ENCODE peak calls at places on chromosome 1, in six cellular contexts. One of them, this sample, is unnamed.

GRCh38 chr1:221509575-221510360 is 232.1 kb downstream of the DUSP10 start:
- DNase-seq in stimulated activated CD8-positive, alpha-beta memory T cell treated with anti-CD3 and anti-CD28 coated beads, Interleukin-15, amount 100 ng/mL, for 24 hours: no peak
- DNase-seq in T-cell: no peak
- DNase-seq in NCI-H446: no peak
- DNase-seq in activated naive CD4-positive, alpha-beta T cell treated with Interleukin-2 at 50 U/mL for 16 hours: no peak
- DNase-seq in activated T-cell treated with anti-CD3 and anti-CD28 coated beads for 1 hour: no peak
- DNase-seq in this sample: no peak

GRCh38 chr1:154961497-154962237 is at the start of gene PYGO2:
- DNase-seq in stimulated activated CD8-positive, alpha-beta memory T cell treated with anti-CD3 and anti-CD28 coated beads, Interleukin-15, amount 100 ng/mL, for 24 hours: peak; percentile 58
- DNase-seq in activated naive CD4-positive, alpha-beta T cell treated with Interleukin-2 at 50 U/mL for 16 hours: peak; percentile 84
- DNase-seq in T-cell: peak; percentile 74
- DNase-seq in activated T-cell treated with anti-CD3 and anti-CD28 coated beads for 1 hour: peak; percentile 64
- DNase-seq in NCI-H446: peak; percentile 78
- DNase-seq in this sample: peak; percentile 82

GRCh38 chr1:26180010-26180506 is 2.8 kb downstream of the CNKSR1 start:
- DNase-seq in activated T-cell treated with anti-CD3 and anti-CD28 coated beads for 1 hour: no peak
- DNase-seq in stimulated activated CD8-positive, alpha-beta memory T cell treated with anti-CD3 and anti-CD28 coated beads, Interleukin-15, amount 100 ng/mL, for 24 hours: no peak
- DNase-seq in activated naive CD4-positive, alpha-beta T cell treated with Interleukin-2 at 50 U/mL for 16 hours: no peak
- DNase-seq in NCI-H446: no peak
- DNase-seq in T-cell: no peak
- DNase-seq in this sample: no peak

GRCh38 chr1:58200437-58200836 is 346.1 kb downstream of the OMA1 start:
- DNase-seq in activated T-cell treated with anti-CD3 and anti-CD28 coated beads for 1 hour: no peak
- DNase-seq in T-cell: no peak
- DNase-seq in activated naive CD4-positive, alpha-beta T cell treated with Interleukin-2 at 50 U/mL for 16 hours: no peak
- DNase-seq in NCI-H446: no peak
- DNase-seq in stimulated activated CD8-positive, alpha-beta memory T cell treated with anti-CD3 and anti-CD28 coated beads, Interleukin-15, amount 100 ng/mL, for 24 hours: no peak
- DNase-seq in this sample: no peak

GRCh38 chr1:6033986-6034749 is 11.5 kb upstream of the KCNAB2 start:
- DNase-seq in T-cell: peak; percentile 15
- DNase-seq in activated naive CD4-positive, alpha-beta T cell treated with Interleukin-2 at 50 U/mL for 16 hours: peak; percentile 44
- DNase-seq in activated T-cell treated with anti-CD3 and anti-CD28 coated beads for 1 hour: peak; percentile 20
- DNase-seq in stimulated activated CD8-positive, alpha-beta memory T cell treated with anti-CD3 and anti-CD28 coated beads, Interleukin-15, amount 100 ng/mL, for 24 hours: no peak
- DNase-seq in NCI-H446: no peak
- DNase-seq in this sample: peak; percentile 87

GRCh38 chr1:1759456-1760344 is 18.6 kb downstream of the NADK start:
- DNase-seq in activated T-cell treated with anti-CD3 and anti-CD28 coated beads for 1 hour: no peak
- DNase-seq in NCI-H446: no peak
- DNase-seq in T-cell: no peak
- DNase-seq in stimulated activated CD8-positive, alpha-beta memory T cell treated with anti-CD3 and anti-CD28 coated beads, Interleukin-15, amount 100 ng/mL, for 24 hours: no peak
- DNase-seq in activated naive CD4-positive, alpha-beta T cell treated with Interleukin-2 at 50 U/mL for 16 hours: no peak
- DNase-seq in this sample: no peak

GRCh38 chr1:64323054-64323453 is 119.6 kb downstream of the UBE2U start:
- DNase-seq in activated naive CD4-positive, alpha-beta T cell treated with Interleukin-2 at 50 U/mL for 16 hours: no peak
- DNase-seq in NCI-H446: no peak
- DNase-seq in stimulated activated CD8-positive, alpha-beta memory T cell treated with anti-CD3 and anti-CD28 coated beads, Interleukin-15, amount 100 ng/mL, for 24 hours: no peak
- DNase-seq in T-cell: no peak
- DNase-seq in activated T-cell treated with anti-CD3 and anti-CD28 coated beads for 1 hour: no peak
- DNase-seq in this sample: no peak

GRCh38 chr1:115973154-115973553 is 3.2 kb upstream of the SLC22A15 start:
- DNase-seq in NCI-H446: no peak
- DNase-seq in activated naive CD4-positive, alpha-beta T cell treated with Interleukin-2 at 50 U/mL for 16 hours: no peak
- DNase-seq in stimulated activated CD8-positive, alpha-beta memory T cell treated with anti-CD3 and anti-CD28 coated beads, Interleukin-15, amount 100 ng/mL, for 24 hours: no peak
- DNase-seq in T-cell: no peak
- DNase-seq in activated T-cell treated with anti-CD3 and anti-CD28 coated beads for 1 hour: no peak
- DNase-seq in this sample: no peak

GRCh38 chr1:116033322-116033721 is 57.0 kb downstream of the SLC22A15 start:
- DNase-seq in T-cell: no peak
- DNase-seq in activated naive CD4-positive, alpha-beta T cell treated with Interleukin-2 at 50 U/mL for 16 hours: no peak
- DNase-seq in activated T-cell treated with anti-CD3 and anti-CD28 coated beads for 1 hour: no peak
- DNase-seq in NCI-H446: no peak
- DNase-seq in stimulated activated CD8-positive, alpha-beta memory T cell treated with anti-CD3 and anti-CD28 coated beads, Interleukin-15, amount 100 ng/mL, for 24 hours: no peak
- DNase-seq in this sample: no peak

GRCh38 chr1:17207966-17208418 is 3.1 kb downstream of the PADI1 start:
- DNase-seq in activated T-cell treated with anti-CD3 and anti-CD28 coated beads for 1 hour: peak; percentile 7
- DNase-seq in stimulated activated CD8-positive, alpha-beta memory T cell treated with anti-CD3 and anti-CD28 coated beads, Interleukin-15, amount 100 ng/mL, for 24 hours: no peak
- DNase-seq in NCI-H446: no peak
- DNase-seq in T-cell: no peak
- DNase-seq in activated naive CD4-positive, alpha-beta T cell treated with Interleukin-2 at 50 U/mL for 16 hours: peak; percentile 47
- DNase-seq in this sample: no peak

GRCh38 chr1:119903443-119903835 is 7.1 kb upstream of the ADAM30 start:
- DNase-seq in NCI-H446: no peak
- DNase-seq in stimulated activated CD8-positive, alpha-beta memory T cell treated with anti-CD3 and anti-CD28 coated beads, Interleukin-15, amount 100 ng/mL, for 24 hours: no peak
- DNase-seq in activated naive CD4-positive, alpha-beta T cell treated with Interleukin-2 at 50 U/mL for 16 hours: no peak
- DNase-seq in T-cell: no peak
- DNase-seq in activated T-cell treated with anti-CD3 and anti-CD28 coated beads for 1 hour: no peak
- DNase-seq in this sample: no peak

GRCh38 chr1:201016211-201016651 is 7.3 kb downstream of the KIF21B start:
- DNase-seq in T-cell: no peak
- DNase-seq in stimulated activated CD8-positive, alpha-beta memory T cell treated with anti-CD3 and anti-CD28 coated beads, Interleukin-15, amount 100 ng/mL, for 24 hours: no peak
- DNase-seq in NCI-H446: peak; percentile 76
- DNase-seq in activated naive CD4-positive, alpha-beta T cell treated with Interleukin-2 at 50 U/mL for 16 hours: no peak
- DNase-seq in activated T-cell treated with anti-CD3 and anti-CD28 coated beads for 1 hour: no peak
- DNase-seq in this sample: no peak

GRCh38 chr1:187977298-187977697 is 1148.5 kb downstream of the PLA2G4A start:
- DNase-seq in NCI-H446: no peak
- DNase-seq in activated naive CD4-positive, alpha-beta T cell treated with Interleukin-2 at 50 U/mL for 16 hours: no peak
- DNase-seq in T-cell: no peak
- DNase-seq in stimulated activated CD8-positive, alpha-beta memory T cell treated with anti-CD3 and anti-CD28 coated beads, Interleukin-15, amount 100 ng/mL, for 24 hours: no peak
- DNase-seq in activated T-cell treated with anti-CD3 and anti-CD28 coated beads for 1 hour: no peak
- DNase-seq in this sample: no peak

GRCh38 chr1:58575831-58576726 is 973 bp downstream of the TACSTD2 start:
- DNase-seq in activated T-cell treated with anti-CD3 and anti-CD28 coated beads for 1 hour: no peak
- DNase-seq in T-cell: no peak
- DNase-seq in activated naive CD4-positive, alpha-beta T cell treated with Interleukin-2 at 50 U/mL for 16 hours: peak; percentile 10
- DNase-seq in stimulated activated CD8-positive, alpha-beta memory T cell treated with anti-CD3 and anti-CD28 coated beads, Interleukin-15, amount 100 ng/mL, for 24 hours: no peak
- DNase-seq in NCI-H446: no peak
- DNase-seq in this sample: no peak

GRCh38 chr1:205774277-205775014 is 836 bp downstream of the RAB29 start:
- DNase-seq in activated naive CD4-positive, alpha-beta T cell treated with Interleukin-2 at 50 U/mL for 16 hours: peak; percentile 51
- DNase-seq in T-cell: peak; percentile 23
- DNase-seq in activated T-cell treated with anti-CD3 and anti-CD28 coated beads for 1 hour: peak; percentile 19
- DNase-seq in NCI-H446: no peak
- DNase-seq in stimulated activated CD8-positive, alpha-beta memory T cell treated with anti-CD3 and anti-CD28 coated beads, Interleukin-15, amount 100 ng/mL, for 24 hours: no peak
- DNase-seq in this sample: peak; percentile 73

GRCh38 chr1:188237573-188238353 is 1409.0 kb downstream of the PLA2G4A start:
- DNase-seq in stimulated activated CD8-positive, alpha-beta memory T cell treated with anti-CD3 and anti-CD28 coated beads, Interleukin-15, amount 100 ng/mL, for 24 hours: no peak
- DNase-seq in activated naive CD4-positive, alpha-beta T cell treated with Interleukin-2 at 50 U/mL for 16 hours: no peak
- DNase-seq in T-cell: no peak
- DNase-seq in activated T-cell treated with anti-CD3 and anti-CD28 coated beads for 1 hour: no peak
- DNase-seq in NCI-H446: no peak
- DNase-seq in this sample: no peak

GRCh38 chr1:23836037-23836436 is 10.8 kb upstream of the HMGCL start:
- DNase-seq in stimulated activated CD8-positive, alpha-beta memory T cell treated with anti-CD3 and anti-CD28 coated beads, Interleukin-15, amount 100 ng/mL, for 24 hours: no peak
- DNase-seq in NCI-H446: no peak
- DNase-seq in activated T-cell treated with anti-CD3 and anti-CD28 coated beads for 1 hour: no peak
- DNase-seq in activated naive CD4-positive, alpha-beta T cell treated with Interleukin-2 at 50 U/mL for 16 hours: no peak
- DNase-seq in T-cell: no peak
- DNase-seq in this sample: no peak

GRCh38 chr1:47934243-47934805 is 62.9 kb downstream of the TRABD2B start:
- DNase-seq in stimulated activated CD8-positive, alpha-beta memory T cell treated with anti-CD3 and anti-CD28 coated beads, Interleukin-15, amount 100 ng/mL, for 24 hours: no peak
- DNase-seq in activated T-cell treated with anti-CD3 and anti-CD28 coated beads for 1 hour: no peak
- DNase-seq in T-cell: no peak
- DNase-seq in NCI-H446: no peak
- DNase-seq in activated naive CD4-positive, alpha-beta T cell treated with Interleukin-2 at 50 U/mL for 16 hours: no peak
- DNase-seq in this sample: peak; percentile 41

GRCh38 chr1:8398086-8398485 is 80.2 kb downstream of the SLC45A1 start:
- DNase-seq in T-cell: no peak
- DNase-seq in stimulated activated CD8-positive, alpha-beta memory T cell treated with anti-CD3 and anti-CD28 coated beads, Interleukin-15, amount 100 ng/mL, for 24 hours: no peak
- DNase-seq in NCI-H446: no peak
- DNase-seq in activated T-cell treated with anti-CD3 and anti-CD28 coated beads for 1 hour: no peak
- DNase-seq in activated naive CD4-positive, alpha-beta T cell treated with Interleukin-2 at 50 U/mL for 16 hours: no peak
- DNase-seq in this sample: no peak

GRCh38 chr1:8661185-8662110 is 156.0 kb downstream of the RERE start:
- DNase-seq in NCI-H446: peak; percentile 73
- DNase-seq in stimulated activated CD8-positive, alpha-beta memory T cell treated with anti-CD3 and anti-CD28 coated beads, Interleukin-15, amount 100 ng/mL, for 24 hours: no peak
- DNase-seq in activated naive CD4-positive, alpha-beta T cell treated with Interleukin-2 at 50 U/mL for 16 hours: peak; percentile 21
- DNase-seq in T-cell: no peak
- DNase-seq in activated T-cell treated with anti-CD3 and anti-CD28 coated beads for 1 hour: no peak
- DNase-seq in this sample: no peak

This sample was measured in H9.